ENCODE peak calls at places on chromosome 1, in nine cellular contexts. Y is heart right ventricle, C is right lobe of liver, N is fibroblast of the aortic adventitia, A is stomach, Q is upper lobe of right lung, V is ovary, Z is psoas muscle, S is nephron progenitor cell. P is an unnamed sample.

GRCh38 chr1:19964542-19964941 is 14.9 kb downstream of the PLA2G2A start:
- DNase-seq in Y (no peak), C (no peak), N (no peak), A (no peak), Q (no peak), V (no peak), Z (no peak), S (no peak), P (no peak)

GRCh38 chr1:22673486-22674409 is 20.7 kb downstream of the C1QB start:
- DNase-seq in Y (peak; percentile 16), C (peak; percentile 58), N (peak; percentile 80), A (peak; percentile 48), Q (no peak), V (no peak), Z (no peak), S (peak; percentile 71), P (no peak)

GRCh38 chr1:215617979-215618378 is 50.9 kb downstream of the KCTD3 start:
- DNase-seq in Y (no peak), C (no peak), N (no peak), A (no peak), Q (no peak), V (no peak), Z (no peak), S (no peak), P (no peak)

GRCh38 chr1:116569776-116570357 is 959 bp downstream of the CD58 start:
- DNase-seq in Y (peak; percentile 50), C (peak; percentile 67), N (no peak), A (peak; percentile 58), Q (peak; percentile 80), V (peak; percentile 18), Z (peak; percentile 64), S (no peak), P (no peak)

GRCh38 chr1:13593511-13594131 is 10.0 kb downstream of the PDPN start:
- DNase-seq in Y (peak; percentile 19), C (no peak), N (peak; percentile 79), A (peak; percentile 31), Q (no peak), V (peak; percentile 74), Z (peak; percentile 82), S (peak; percentile 35), P (no peak)

GRCh38 chr1:25744140-25744581 is 55.8 kb upstream of the SELENON start:
- DNase-seq in Y (peak; percentile 78), C (no peak), N (peak; percentile 88), A (peak; percentile 69), Q (peak; percentile 78), V (peak; percentile 81), Z (peak; percentile 83), S (peak; percentile 38), P (no peak)

GRCh38 chr1:10973956-10974881 is 38.2 kb upstream of the TARDBP start:
- DNase-seq in Y (no peak), C (no peak), N (no peak), A (no peak), Q (no peak), V (no peak), Z (peak; percentile 62), S (no peak), P (no peak)

GRCh38 chr1:226891846-226892533 is 21.6 kb downstream of the PSEN2 start:
- DNase-seq in Y (peak; percentile 51), C (no peak), N (no peak), A (no peak), Q (no peak), V (no peak), Z (no peak), S (no peak), P (no peak)

GRCh38 chr1:179025975-179026812 is 500 bp downstream of the FAM20B start:
- DNase-seq in Y (peak; percentile 46), C (peak; percentile 90), N (no peak), A (peak; percentile 88), Q (peak; percentile 93), V (peak; percentile 50), Z (peak; percentile 86), S (peak; percentile 79), P (peak; percentile 88)

GRCh38 chr1:93467606-93468005 is 19.7 kb downstream of the FNBP1L start:
- DNase-seq in Y (no peak), C (no peak), N (no peak), A (no peak), Q (no peak), V (no peak), Z (no peak), S (no peak), P (no peak)

GRCh38 chr1:56577859-56578663 is 1.3 kb downstream of the PLPP3 start:
- DNase-seq in Y (peak; percentile 32), C (peak; percentile 60), N (peak; percentile 52), A (peak; percentile 84), Q (peak; percentile 85), V (peak; percentile 57), Z (peak; percentile 68), S (peak; percentile 68), P (peak; percentile 84)

GRCh38 chr1:25223471-25223870 is 8.8 kb downstream of the SYF2 start:
- DNase-seq in Y (no peak), C (no peak), N (peak; percentile 30), A (no peak), Q (no peak), V (no peak), Z (no peak), S (no peak), P (no peak)

GRCh38 chr1:164602142-164602429 is 43.1 kb downstream of the PBX1 start:
- DNase-seq in Y (no peak), C (no peak), N (no peak), A (peak; percentile 86), Q (no peak), V (no peak), Z (no peak), S (no peak), P (no peak)

GRCh38 chr1:215606564-215607168 is 39.6 kb downstream of the KCTD3 start:
- DNase-seq in Y (no peak), C (no peak), N (peak; percentile 43), A (no peak), Q (no peak), V (no peak), Z (no peak), S (no peak), P (no peak)

GRCh38 chr1:53349968-53350852 is 22.3 kb upstream of the LRP8 start:
- DNase-seq in Y (no peak), C (peak; percentile 23), N (no peak), A (peak; percentile 21), Q (peak; percentile 45), V (no peak), Z (no peak), S (no peak), P (peak; percentile 72)

GRCh38 chr1:53346814-53347176 is 18.9 kb upstream of the LRP8 start:
- DNase-seq in Y (no peak), C (no peak), N (no peak), A (no peak), Q (peak; percentile 40), V (no peak), Z (no peak), S (no peak), P (peak; percentile 62)

GRCh38 chr1:53350853-53351767 is 23.2 kb upstream of the LRP8 start:
- DNase-seq in Y (no peak), C (peak; percentile 24), N (no peak), A (peak; percentile 15), Q (peak; percentile 35), V (no peak), Z (no peak), S (no peak), P (peak; percentile 69)

GRCh38 chr1:53349369-53349705 is 21.5 kb upstream of the LRP8 start:
- DNase-seq in Y (no peak), C (peak; percentile 19), N (no peak), A (no peak), Q (peak; percentile 38), V (no peak), Z (no peak), S (no peak), P (peak; percentile 75)

DNA sequence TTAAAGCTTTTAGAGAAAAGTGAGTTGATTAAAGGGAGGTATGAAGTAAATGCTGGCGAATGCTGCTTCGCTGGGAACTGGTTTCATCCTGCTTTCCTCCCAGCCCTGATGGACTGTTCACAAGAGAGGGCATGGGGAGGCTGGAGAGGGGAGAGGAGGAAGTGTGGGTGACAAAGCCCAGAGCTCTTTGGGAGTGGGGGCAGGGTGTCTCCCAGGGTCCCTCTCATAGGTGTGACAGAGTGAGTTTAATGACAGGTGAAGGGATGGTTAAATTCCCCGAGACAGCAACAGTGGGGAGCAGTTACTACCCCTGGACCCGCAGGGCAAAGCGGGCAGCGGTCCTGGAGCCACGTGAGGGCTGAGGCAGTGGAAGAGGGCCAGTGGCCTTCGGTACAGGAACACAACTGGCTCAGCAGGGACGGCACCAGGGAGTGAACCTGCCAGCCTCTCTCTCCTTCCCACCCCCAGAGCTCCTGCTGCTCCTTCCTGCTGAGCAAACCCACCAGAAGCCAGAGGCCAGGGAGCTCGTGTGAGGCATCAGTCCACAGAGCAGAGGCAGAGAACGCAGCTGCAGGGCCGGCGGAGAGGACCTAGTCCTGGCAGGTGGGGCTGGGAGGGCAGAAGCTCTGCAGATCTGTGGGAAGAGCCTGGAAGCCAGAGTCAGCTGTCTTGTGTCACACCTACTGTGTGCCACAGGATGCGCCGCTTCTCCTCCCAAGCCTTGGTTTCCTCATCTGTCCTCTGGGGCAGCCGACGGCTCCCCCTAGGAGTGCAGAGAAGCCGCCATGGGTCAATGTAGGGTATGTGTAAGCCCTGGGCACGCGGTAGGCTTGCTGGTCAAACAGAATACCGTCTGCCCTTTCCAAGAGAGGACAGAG is 20.9 kb upstream of the LRP8 start:
- DNase-seq in Y (no peak), C (peak; percentile 23), N (no peak), A (peak; percentile 8), Q (peak; percentile 63), V (no peak), Z (no peak), S (no peak), P (peak; percentile 76)
- TF ChIP-seq CTCF in Y (no peak), C (no peak), N (no peak), A (no peak), Q (no peak), V (no peak), Z (no peak), S (no peak), P (no peak)

DNA sequence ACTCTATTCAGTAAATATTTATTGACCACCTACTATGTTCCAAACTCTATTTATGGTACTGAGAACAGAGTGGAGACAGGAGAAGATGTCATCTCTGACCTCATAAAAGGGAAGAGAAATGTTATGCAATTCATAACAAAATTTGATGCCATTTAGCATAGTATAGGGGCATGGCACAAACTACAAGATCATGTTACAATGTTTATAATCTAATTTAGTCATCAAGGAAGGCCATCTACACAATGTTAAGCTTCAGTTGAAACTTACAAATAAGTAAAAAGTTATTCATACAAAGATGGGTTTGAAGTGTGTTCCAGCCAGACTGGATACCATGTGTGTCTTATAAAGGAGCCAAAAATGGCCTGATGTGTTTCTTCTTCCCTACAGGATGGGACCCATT is 146.8 kb upstream of the CHRM3 start:
- DNase-seq in Y (no peak), C (no peak), N (no peak), A (no peak), Q (no peak), V (no peak), Z (no peak), S (no peak), P (no peak)
- TF ChIP-seq CTCF in Y (no peak), C (no peak), N (no peak), A (no peak), Q (no peak), V (no peak), Z (no peak), S (no peak), P (no peak)

GRCh38 chr1:106721779-106722178 is 334.7 kb upstream of the PRMT6 start:
- DNase-seq in Y (no peak), C (no peak), N (peak; percentile 18), A (no peak), Q (no peak), V (no peak), Z (no peak), S (no peak), P (no peak)
- TF ChIP-seq CTCF in Y (no peak), C (no peak), N (no peak), A (no peak), Q (no peak), V (no peak), Z (no peak), S (no peak), P (no peak)

GRCh38 chr1:230124187-230125128 is 57.4 kb downstream of the GALNT2 start:
- DNase-seq in Y (no peak), C (no peak), N (no peak), A (no peak), Q (no peak), V (no peak), Z (no peak), S (no peak), P (no peak)
- TF ChIP-seq CTCF in Y (no peak), C (no peak), N (no peak), A (no peak), Q (no peak), V (no peak), Z (no peak), S (no peak), P (no peak)